ENCODE peak calls at places on chromosome 3, in eight cellular contexts. L is stimulated activated CD8-positive, alpha-beta memory T cell treated with anti-CD3 and anti-CD28 coated beads, Interleukin-7, amount 100 ng/mL, for 24 hours; T is Ammon's horn; G is choroid plexus epithelial cell; N is stimulated activated naive CD4-positive, alpha-beta T cell; H is MCF 10A; S is HEK293T; V is substantia nigra. O is an unnamed sample.

GRCh38 chr3:150443331-150443741 is 35.2 kb downstream of the TSC22D2 start:
- DNase-seq in V (no peak), H (no peak), S (no peak), N (no peak), G (peak), T (no peak), L (no peak), O (no peak)

GRCh38 chr3:138118863-138119766 is 3.7 kb upstream of the DZIP1L start:
- DNase-seq in N (peak), L (peak), H (peak), S (peak), T (peak), G (peak), V (peak), O (peak)

GRCh38 chr3:41199866-41200668 is 762 bp downstream of the CTNNB1 start:
- DNase-seq in N (peak), S (peak), V (no peak), L (no peak), G (peak), T (peak), H (peak), O (peak)

GRCh38 chr3:175075269-175075668 is 216.1 kb downstream of the NAALADL2 start:
- DNase-seq in H (peak), S (no peak), N (no peak), L (no peak), T (no peak), V (no peak), G (peak), O (no peak)

GRCh38 chr3:42265059-42265991 is 660 bp downstream of the CCK start:
- DNase-seq in G (no peak), H (no peak), L (no peak), T (no peak), S (no peak), N (peak), V (no peak), O (no peak)

GRCh38 chr3:115040673-115041286 is 106.3 kb downstream of the ZBTB20 start:
- DNase-seq in H (peak), G (peak), L (peak), T (peak), N (peak), V (no peak), S (peak), O (no peak)

GRCh38 chr3:170259853-170260386 is 37.7 kb downstream of the PRKCI start:
- DNase-seq in T (no peak), N (no peak), S (no peak), H (no peak), L (no peak), G (peak), V (no peak), O (no peak)

GRCh38 chr3:194540268-194540937 is 53.6 kb upstream of the ATP13A3 start:
- DNase-seq in N (peak), V (peak), T (peak), G (no peak), S (no peak), L (no peak), H (no peak), O (no peak)

GRCh38 chr3:8891774-8892173 is 71.5 kb downstream of the RAD18 start:
- DNase-seq in V (no peak), H (no peak), N (no peak), L (no peak), S (no peak), G (no peak), T (no peak), O (no peak)

GRCh38 chr3:89859738-89860137 is 752.3 kb downstream of the EPHA3 start:
- DNase-seq in L (no peak), S (no peak), T (no peak), V (no peak), H (no peak), N (no peak), G (no peak), O (no peak)

GRCh38 chr3:190586631-190587000 is 72.7 kb downstream of the IL1RAP start:
- DNase-seq in L (no peak), N (no peak), H (peak), T (no peak), V (no peak), S (no peak), G (peak), O (no peak)

GRCh38 chr3:193778676-193779075 is 185.7 kb downstream of the OPA1 start:
- DNase-seq in S (no peak), N (no peak), H (no peak), T (no peak), L (no peak), G (no peak), V (no peak), O (no peak)